ENCODE peak calls at places on chromosomes 12 and 14, in five cellular contexts. B, T, O, P and N are unnamed samples.

GRCh38 chr14:72443991-72444431 is 449.9 kb downstream of the DPF3 start:
- DNase-seq in T (no peak), P (no peak), B (no peak), O (no peak), N (no peak)

GRCh38 chr12:62256408-62257079 is 3.7 kb upstream of the USP15 start:
- DNase-seq in T (no peak), O (peak), P (no peak), B (no peak), N (no peak)

GRCh38 chr12:2959194-2959507 is at the start of gene TEAD4:
- DNase-seq in O (peak), T (peak), P (peak), B (peak), N (peak)

GRCh38 chr12:125014526-125014925 is 21.1 kb downstream of the BRI3BP start:
- DNase-seq in O (no peak), T (no peak), P (no peak), B (no peak), N (no peak)

GRCh38 chr14:72801381-72801812 is 92.5 kb downstream of the DPF3 start:
- DNase-seq in P (no peak), T (peak), B (no peak), O (peak), N (no peak)

GRCh38 chr12:118288174-118288573 is 84.5 kb downstream of the TAOK3 start:
- DNase-seq in B (no peak), T (no peak), P (no peak), O (no peak), N (no peak)

GRCh38 chr14:36513451-36514277 is 6.4 kb downstream of the NKX2-1 start:
- DNase-seq in B (peak), O (no peak), P (no peak), T (no peak), N (peak)

GRCh38 chr12:19015285-19015684 is 114.2 kb upstream of the PLEKHA5 start:
- DNase-seq in P (no peak), T (no peak), O (no peak), B (no peak), N (no peak)

GRCh38 chr14:94816113-94816512 is 46.2 kb upstream of the GSC start:
- DNase-seq in T (no peak), O (no peak), B (no peak), P (no peak), N (no peak)

GRCh38 chr12:68078737-68079136 is 80.8 kb downstream of the IFNG start:
- DNase-seq in T (no peak), B (no peak), P (no peak), O (no peak), N (no peak)

GRCh38 chr12:131048611-131048990 is 94.9 kb downstream of the ADGRD1 start:
- DNase-seq in B (no peak), O (no peak), P (no peak), T (no peak), N (peak)

GRCh38 chr14:35369701-35370191 is 34.8 kb downstream of the NFKBIA start:
- DNase-seq in P (no peak), T (no peak), B (no peak), O (peak), N (peak)

GRCh38 chr12:7375145-7375543 is 68.8 kb downstream of the CD163L1 start:
- DNase-seq in T (no peak), B (no peak), P (no peak), O (no peak), N (no peak)

GRCh38 chr12:12086975-12087692 is 16.4 kb downstream of the BCL2L14 start:
- DNase-seq in T (no peak), O (no peak), B (no peak), P (no peak), N (no peak)

GRCh38 chr14:75783602-75784313 is 122.7 kb downstream of the TTLL5 start:
- DNase-seq in B (no peak), O (no peak), P (no peak), T (no peak), N (no peak)